ENCODE peak calls at places on chromosome 22, in five cellular contexts. Z, J, Q, M and C are unnamed samples.

GRCh38 chr22:45994516-45995404 is 17.8 kb upstream of the WNT7B start:
- DNase-seq in Z (peak), J (peak), Q (peak), M (peak), C (peak)

GRCh38 chr22:46079861-46080821 is 70.2 kb upstream of the PPARA start:
- DNase-seq in Z (peak), J (no peak), Q (no peak), M (no peak), C (no peak)

GRCh38 chr22:43226368-43226979 is 39.5 kb upstream of the TTLL12 start:
- DNase-seq in Z (no peak), J (no peak), Q (no peak), M (no peak), C (no peak)

GRCh38 chr22:25067851-25068421 is 115.4 kb downstream of the KIAA1671 start:
- DNase-seq in Z (peak), J (peak), Q (no peak), M (peak), C (peak)

GRCh38 chr22:46878549-46878948 is 116.1 kb downstream of the TBC1D22A start:
- DNase-seq in Z (no peak), J (no peak), Q (no peak), M (no peak), C (no peak)

GRCh38 chr22:39017596-39018365 is 3.1 kb upstream of the APOBEC3D start:
- DNase-seq in Z (no peak), J (no peak), Q (no peak), M (no peak), C (no peak)

GRCh38 chr22:43363580-43364435 is 20.6 kb upstream of the SCUBE1 start:
- DNase-seq in Z (no peak), J (no peak), Q (no peak), M (no peak), C (no peak)

GRCh38 chr22:36129985-36130384 is 30.6 kb downstream of the APOL3 start:
- DNase-seq in Z (no peak), J (no peak), Q (no peak), M (no peak), C (no peak)

GRCh38 chr22:38935616-38936015 is 21.8 kb upstream of the APOBEC3A start:
- DNase-seq in Z (no peak), J (no peak), Q (no peak), M (no peak), C (no peak)

GRCh38 chr22:46500201-46500600 is 37.2 kb downstream of the CELSR1 start:
- DNase-seq in Z (peak), J (no peak), Q (no peak), M (no peak), C (no peak)

GRCh38 chr22:20585640-20586402 is 78.4 kb downstream of the MED15 start:
- DNase-seq in Z (no peak), J (no peak), Q (no peak), M (no peak), C (no peak)

GRCh38 chr22:20011123-20011992 is 5.3 kb downstream of the ARVCF start:
- DNase-seq in Z (no peak), J (no peak), Q (no peak), M (no peak), C (no peak)

GRCh38 chr22:46823654-46824053 is 61.2 kb downstream of the TBC1D22A start:
- DNase-seq in Z (no peak), J (no peak), Q (no peak), M (no peak), C (no peak)

GRCh38 chr22:44685384-44686056 is 16.5 kb upstream of the PRR5 start:
- DNase-seq in Z (no peak), J (peak), Q (peak), M (peak), C (peak)

GRCh38 chr22:32202539-32203180 is 2.2 kb downstream of the RFPL2 start:
- DNase-seq in Z (peak), J (no peak), Q (peak), M (no peak), C (no peak)

GRCh38 chr22:40951795-40952602 is 821 bp downstream of the RBX1 start:
- DNase-seq in Z (no peak), J (no peak), Q (no peak), M (no peak), C (no peak)

GRCh38 chr22:40182231-40182835 is 4.6 kb downstream of the TNRC6B start:
- DNase-seq in Z (no peak), J (no peak), Q (no peak), M (no peak), C (no peak)

GRCh38 chr22:27752771-27753170 is 48.8 kb downstream of the MN1 start:
- DNase-seq in Z (no peak), J (no peak), Q (no peak), M (no peak), C (no peak)

GRCh38 chr22:45574069-45574703 is 71.5 kb downstream of the FBLN1 start:
- DNase-seq in Z (no peak), J (no peak), Q (no peak), M (no peak), C (no peak)

GRCh38 chr22:38570841-38571364 is 920 bp upstream of the DMC1 start:
- DNase-seq in Z (peak), J (no peak), Q (peak), M (no peak), C (peak)

GRCh38 chr22:49381595-49382450 is 445.9 kb downstream of the BRD1 start:
- DNase-seq in Z (no peak), J (no peak), Q (no peak), M (no peak), C (no peak)

GRCh38 chr22:24190159-24190540 is 8.9 kb downstream of the SUSD2 start:
- DNase-seq in Z (no peak), J (no peak), Q (no peak), M (no peak), C (no peak)

GRCh38 chr22:27879923-27880322 is 39.1 kb downstream of the PITPNB start:
- DNase-seq in Z (no peak), J (no peak), Q (no peak), M (no peak), C (no peak)